ENCODE peak calls at places on chromosome 11, in seven cellular contexts. G, A, M, B, Y, X and Q are unnamed samples.

GRCh38 chr11:127651175-127651887 is 650.8 kb upstream of the KIRREL3 start:
- DNase-seq in G (peak), A (no peak), M (no peak), B (no peak), Y (no peak), X (peak), Q (no peak)

GRCh38 chr11:536841-537621 is at the start of gene LRRC56:
- DNase-seq in G (peak), A (peak), M (peak), B (peak), Y (peak), X (peak), Q (peak)

GRCh38 chr11:45354976-45355705 is 69.0 kb upstream of the SYT13 start:
- DNase-seq in G (peak), A (peak), M (peak), B (no peak), Y (peak), X (peak), Q (peak)

GRCh38 chr11:133787379-133788103 is 57.8 kb downstream of the SPATA19 start:
- DNase-seq in G (no peak), A (no peak), M (peak), B (no peak), Y (no peak), X (no peak), Q (no peak)

GRCh38 chr11:1043563-1044096 is 7.1 kb upstream of the MUC6 start:
- DNase-seq in G (no peak), A (no peak), M (no peak), B (no peak), Y (no peak), X (no peak), Q (peak)

GRCh38 chr11:107770546-107770945 is 58.7 kb upstream of the SLN start:
- DNase-seq in G (no peak), A (no peak), M (peak), B (no peak), Y (peak), X (peak), Q (no peak)

GRCh38 chr11:4125141-4125540 is 30.5 kb downstream of the RRM1 start:
- DNase-seq in G (peak), A (no peak), M (no peak), B (no peak), Y (no peak), X (peak), Q (no peak)

GRCh38 chr11:69680688-69681087 is 5.5 kb upstream of the LTO1 start:
- DNase-seq in G (no peak), A (no peak), M (no peak), B (no peak), Y (no peak), X (no peak), Q (no peak)

GRCh38 chr11:131897247-131897646 is 526.8 kb downstream of the NTM start:
- DNase-seq in G (peak), A (no peak), M (no peak), B (no peak), Y (no peak), X (no peak), Q (no peak)

GRCh38 chr11:121711236-121711635 is 258.5 kb upstream of the SORL1-AS1 start:
- DNase-seq in G (no peak), A (no peak), M (no peak), B (no peak), Y (no peak), X (no peak), Q (no peak)

GRCh38 chr11:94593030-94593429 is 25.9 kb downstream of the PIWIL4 start:
- DNase-seq in G (peak), A (no peak), M (no peak), B (no peak), Y (peak), X (peak), Q (no peak)

GRCh38 chr11:44607987-44608386 is 42.5 kb downstream of the CD82 start:
- DNase-seq in G (no peak), A (no peak), M (no peak), B (no peak), Y (no peak), X (no peak), Q (no peak)

GRCh38 chr11:128518493-128519207 is 68.7 kb downstream of the ETS1 start:
- DNase-seq in G (no peak), A (no peak), M (no peak), B (no peak), Y (no peak), X (no peak), Q (no peak)

GRCh38 chr11:69260622-69261021 is 33.3 kb upstream of the MYEOV start:
- DNase-seq in G (no peak), A (no peak), M (no peak), B (no peak), Y (no peak), X (peak), Q (no peak)

GRCh38 chr11:100434821-100435641 is 252.1 kb upstream of the ARHGAP42 start:
- DNase-seq in G (no peak), A (no peak), M (peak), B (no peak), Y (no peak), X (no peak), Q (no peak)

GRCh38 chr11:69430566-69430965 is 50.9 kb upstream of the LINC01488 start:
- DNase-seq in G (no peak), A (no peak), M (no peak), B (no peak), Y (no peak), X (peak), Q (no peak)

GRCh38 chr11:17605736-17606135 is 58.7 kb downstream of the OTOG start:
- DNase-seq in G (no peak), A (no peak), M (no peak), B (no peak), Y (no peak), X (no peak), Q (no peak)

GRCh38 chr11:1401656-1402221 is 12.0 kb downstream of the BRSK2 start:
- DNase-seq in G (peak), A (peak), M (peak), B (no peak), Y (peak), X (peak), Q (peak)

GRCh38 chr11:60305906-60306619 is 21.0 kb upstream of the MS4A6E start:
- DNase-seq in G (peak), A (no peak), M (peak), B (peak), Y (no peak), X (no peak), Q (no peak)

GRCh38 chr11:117610901-117611300 is 186.1 kb downstream of the DSCAML1 start:
- DNase-seq in G (peak), A (no peak), M (no peak), B (no peak), Y (no peak), X (no peak), Q (no peak)

GRCh38 chr11:68441466-68442230 is 18.9 kb upstream of the PPP6R3 start:
- DNase-seq in G (no peak), A (no peak), M (peak), B (no peak), Y (no peak), X (peak), Q (no peak)

GRCh38 chr11:72353861-72354260 is 80.5 kb downstream of the CLPB start:
- DNase-seq in G (peak), A (no peak), M (no peak), B (no peak), Y (no peak), X (no peak), Q (peak)

GRCh38 chr11:19740586-19740985 is 27.9 kb downstream of the NAV2 start:
- DNase-seq in G (no peak), A (no peak), M (no peak), B (no peak), Y (no peak), X (no peak), Q (no peak)

GRCh38 chr11:4626207-4627105 is 10.8 kb upstream of the OR51D1 start:
- DNase-seq in G (peak), A (peak), M (peak), B (peak), Y (peak), X (peak), Q (no peak)

GRCh38 chr11:130576146-130576545 is 127.7 kb downstream of the ADAMTS15 start:
- DNase-seq in G (no peak), A (no peak), M (no peak), B (no peak), Y (no peak), X (no peak), Q (no peak)

GRCh38 chr11:846496-847098 is 3.9 kb downstream of the TSPAN4 start:
- DNase-seq in G (peak), A (no peak), M (no peak), B (no peak), Y (no peak), X (peak), Q (no peak)

GRCh38 chr11:84022221-84022620 is 736.1 kb upstream of the CCDC90B start:
- DNase-seq in G (no peak), A (no peak), M (peak), B (no peak), Y (no peak), X (no peak), Q (no peak)

GRCh38 chr11:135027461-135027860 is 615.4 kb upstream of the B3GAT1 start:
- DNase-seq in G (peak), A (no peak), M (peak), B (no peak), Y (peak), X (peak), Q (peak)

GRCh38 chr11:15764948-15765347 is 591.4 kb downstream of the SOX6 start:
- DNase-seq in G (peak), A (no peak), M (no peak), B (no peak), Y (no peak), X (no peak), Q (no peak)

GRCh38 chr11:61917357-61918109 is at the start of gene RAB3IL1:
- DNase-seq in G (no peak), A (peak), M (peak), B (no peak), Y (no peak), X (peak), Q (peak)

GRCh38 chr11:113106507-113106906 is 145.3 kb downstream of the NCAM1 start:
- DNase-seq in G (no peak), A (no peak), M (no peak), B (no peak), Y (no peak), X (peak), Q (no peak)

GRCh38 chr11:27471588-27472397 is 797 bp downstream of the LGR4 start:
- DNase-seq in G (no peak), A (peak), M (peak), B (no peak), Y (peak), X (no peak), Q (peak)

GRCh38 chr11:17978553-17979287 is 34.1 kb downstream of the SERGEF start:
- DNase-seq in G (peak), A (no peak), M (peak), B (no peak), Y (peak), X (peak), Q (no peak)

DNA sequence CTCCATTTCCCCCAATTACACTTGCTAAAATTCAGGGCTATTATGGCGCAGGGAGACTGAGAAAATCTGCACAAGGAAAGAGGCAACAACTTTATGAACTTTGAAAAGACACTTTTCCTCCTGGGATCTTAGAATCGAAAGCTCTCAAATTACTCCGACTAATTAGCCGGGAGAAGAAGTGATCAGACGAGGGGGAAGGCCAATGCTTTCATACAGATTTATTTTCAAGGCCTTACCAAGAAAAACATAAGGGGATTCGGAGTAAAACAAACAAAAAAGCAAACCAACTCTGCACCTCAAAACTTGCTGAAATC is 1.6 kb downstream of the PAX6 start:
- DNase-seq in G (no peak), A (no peak), M (no peak), B (no peak), Y (no peak), X (no peak), Q (no peak)
- H3K4me3 ChIP-seq in G (no peak), A (no peak), M (peak), B (peak), Y (no peak), X (peak), Q (no peak)

GRCh38 chr11:11876458-11876857 is 34.7 kb downstream of the USP47 start:
- DNase-seq in G (peak), A (no peak), M (peak), B (peak), Y (no peak), X (no peak), Q (no peak)
- TF ChIP-seq CTCF in G (peak), A (no peak), M (peak), B (peak), Y (no peak), X (no peak), Q (no peak)

GRCh38 chr11:34358666-34359547 is 1.1 kb upstream of the ABTB2 start:
- DNase-seq in G (peak), A (peak), M (peak), B (peak), Y (peak), X (peak), Q (peak)
- H3K4me3 ChIP-seq in G (peak), A (peak), M (peak), B (peak), Y (peak), X (peak), Q (no peak)

DNA sequence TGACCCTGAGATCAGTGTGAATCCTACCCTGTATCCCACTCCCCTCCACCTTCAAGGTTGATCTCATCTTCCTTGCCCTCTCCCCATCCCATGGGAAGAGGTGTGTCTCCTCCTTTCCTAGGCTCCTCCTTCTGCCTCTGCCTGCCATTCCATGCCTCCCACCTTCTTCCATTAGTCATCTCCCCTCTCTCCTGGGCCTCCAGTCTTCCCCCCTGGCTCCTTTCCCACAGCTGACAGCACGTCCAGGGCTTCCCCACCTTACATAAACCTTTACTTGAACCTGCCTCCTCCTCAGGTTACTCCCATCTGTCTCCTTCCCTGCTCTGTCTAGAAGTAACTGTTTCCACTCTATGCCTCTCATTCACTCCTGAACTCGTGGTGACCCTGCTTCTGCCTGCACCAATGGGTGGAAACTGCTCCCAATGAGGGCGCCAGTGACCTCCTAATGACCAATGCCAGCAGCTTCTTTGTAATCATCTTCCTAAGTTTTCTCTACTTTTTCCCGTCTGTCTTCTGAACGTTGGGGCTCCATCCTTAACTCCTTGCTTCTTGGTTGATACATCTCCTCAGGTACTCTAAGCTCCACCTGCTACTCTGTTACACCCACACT is 266.9 kb upstream of the NARS2 start:
- DNase-seq in G (peak), A (peak), M (no peak), B (no peak), Y (no peak), X (no peak), Q (no peak)
- TF ChIP-seq CTCF in G (no peak), A (no peak), M (peak), B (no peak), Y (no peak), X (no peak), Q (no peak)

DNA sequence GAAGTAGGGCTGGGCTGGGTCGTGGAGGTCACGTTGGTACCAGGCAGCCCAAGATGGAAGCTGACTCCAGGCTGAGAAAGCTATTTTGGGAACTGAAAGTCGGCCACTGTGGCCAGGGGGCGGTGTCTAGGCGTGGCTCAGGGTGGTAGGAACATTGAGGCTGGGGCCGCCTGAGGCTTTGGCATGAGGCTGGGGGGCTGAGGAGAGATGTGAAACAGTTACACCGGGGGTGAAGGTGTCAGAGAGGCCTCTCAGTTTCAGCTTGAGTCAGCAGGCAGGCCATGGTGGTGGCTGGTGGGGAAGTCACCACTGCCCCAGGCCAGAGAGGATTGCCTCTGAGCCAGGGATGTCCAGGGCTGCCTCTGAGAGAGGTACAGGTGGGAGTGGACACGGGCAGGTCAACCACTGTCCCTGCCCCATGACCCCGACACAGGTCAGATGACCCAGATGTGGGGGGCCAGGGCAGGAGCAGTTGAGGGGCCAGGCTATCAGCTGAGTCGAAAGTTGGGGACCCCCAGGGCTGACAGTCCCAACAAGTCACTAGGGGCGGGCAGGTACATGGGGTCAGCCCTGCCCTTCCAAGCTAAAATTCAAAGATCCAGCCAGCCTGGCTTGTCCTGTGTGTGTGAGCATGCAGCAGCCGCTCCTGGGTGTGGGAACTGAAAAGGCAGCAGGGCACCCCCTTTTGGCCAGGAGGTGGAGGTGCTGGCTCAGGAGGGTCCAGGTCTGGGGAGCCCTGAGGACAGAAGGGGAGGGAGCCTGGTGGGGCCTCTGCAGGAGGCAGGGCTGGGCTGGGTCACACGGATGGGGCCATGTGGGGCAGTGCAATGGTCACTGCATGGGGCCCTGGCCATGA is 7.2 kb downstream of the KCNK7 start:
- DNase-seq in G (peak), A (no peak), M (peak), B (no peak), Y (peak), X (no peak), Q (peak)
- H3K4me3 ChIP-seq in G (no peak), A (no peak), M (no peak), B (no peak), Y (peak), X (no peak), Q (no peak)

GRCh38 chr11:64226507-64227051 is 505 bp downstream of the NUDT22 start:
- DNase-seq in G (no peak), A (no peak), M (no peak), B (no peak), Y (peak), X (no peak), Q (peak)

GRCh38 chr11:64224151-64224890 is 1.7 kb downstream of the TRPT1 start:
- DNase-seq in G (peak), A (peak), M (no peak), B (no peak), Y (no peak), X (no peak), Q (peak)

GRCh38 chr11:64227405-64227956 is 1.4 kb downstream of the NUDT22 start:
- DNase-seq in G (peak), A (no peak), M (no peak), B (no peak), Y (no peak), X (no peak), Q (peak)

GRCh38 chr11:64224891-64225607 is 937 bp downstream of the TRPT1 start:
- DNase-seq in G (no peak), A (peak), M (peak), B (no peak), Y (peak), X (no peak), Q (no peak)

GRCh38 chr11:64225608-64226506 is at the start of the genes NUDT22 and TRPT1:
- DNase-seq in G (peak), A (peak), M (peak), B (no peak), Y (peak), X (peak), Q (peak)
- TF ChIP-seq CTCF in G (peak), A (peak), M (no peak), B (no peak), Y (peak), X (peak), Q (no peak)

DNA sequence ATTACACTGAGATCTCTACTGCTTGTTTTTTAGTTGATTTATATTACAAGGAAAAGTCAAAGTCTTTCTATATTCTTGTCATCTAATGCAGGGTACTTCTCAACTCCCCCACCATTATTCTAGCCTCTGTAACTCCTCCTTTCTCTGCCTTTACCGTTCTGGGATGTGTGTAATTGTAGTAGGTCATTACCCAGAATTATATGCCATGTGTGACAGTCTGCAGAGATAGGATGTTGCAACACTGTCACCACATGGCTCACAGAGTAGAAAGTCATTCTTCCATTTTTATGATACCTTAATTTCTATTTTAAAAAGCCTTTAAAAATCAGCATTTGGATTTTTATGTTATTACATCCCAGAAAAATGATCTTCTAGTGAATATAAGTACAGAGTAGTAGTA is 32.7 kb downstream of the ZNF143 start:
- DNase-seq in G (no peak), A (no peak), M (no peak), B (no peak), Y (no peak), X (peak), Q (no peak)
- H3K4me3 ChIP-seq in G (no peak), A (no peak), M (no peak), B (no peak), Y (no peak), X (no peak), Q (no peak)

GRCh38 chr11:112103446-112103845 is 16.8 kb downstream of the SDHD start:
- DNase-seq in G (no peak), A (no peak), M (no peak), B (no peak), Y (no peak), X (no peak), Q (no peak)
- TF ChIP-seq CTCF in G (no peak), A (no peak), M (no peak), B (no peak), Y (no peak), X (no peak), Q (no peak)

DNA sequence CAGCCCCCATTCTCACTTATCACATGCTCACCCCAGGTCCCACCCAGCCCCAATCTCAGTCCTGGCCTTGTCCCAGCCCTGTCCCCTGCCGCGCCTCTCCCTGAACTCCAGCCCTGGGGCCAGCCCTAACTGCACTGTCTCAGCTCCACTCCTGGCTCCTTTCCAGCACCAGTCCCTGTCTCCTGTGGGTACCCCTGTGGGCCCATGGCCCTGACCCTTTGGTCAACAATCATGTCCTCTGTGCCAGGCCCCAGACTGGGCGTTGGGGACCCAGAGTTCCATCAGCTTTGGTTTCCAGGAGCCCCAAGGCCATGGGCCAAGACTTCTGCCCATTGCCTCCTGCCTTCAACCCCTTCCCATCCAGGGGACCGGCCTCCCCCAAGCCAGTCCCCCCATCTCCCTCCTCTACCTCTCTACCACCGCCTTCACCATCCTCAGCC is 756 bp downstream of the SPI1 start:
- DNase-seq in G (no peak), A (no peak), M (no peak), B (no peak), Y (no peak), X (no peak), Q (no peak)
- H3K4me3 ChIP-seq in G (no peak), A (no peak), M (no peak), B (no peak), Y (peak), X (no peak), Q (no peak)